ENCODE peak calls at places on chromosomes 12 and 14, in seven cellular contexts. One of them, this sample, is unnamed.

GRCh38 chr12:77723308-77723707 is 107.4 kb upstream of the NAV3 start:
- DNase-seq in caudate nucleus: no peak
- DNase-seq in foreskin fibroblast: no peak
- DNase-seq in KBM-7: no peak
- DNase-seq in stimulated activated CD4-positive, alpha-beta T cell treated with anti-CD3 and anti-CD28 coated beads, Interleukin-2, amount 100 ng/mL, for 24 hours: no peak
- DNase-seq in fibroblast of the aortic adventitia: no peak
- DNase-seq in anterior cingulate cortex: no peak
- DNase-seq in this sample: no peak

GRCh38 chr12:113002155-113002554 is 23.8 kb downstream of the OAS2 start:
- DNase-seq in caudate nucleus: no peak
- DNase-seq in foreskin fibroblast: no peak
- DNase-seq in KBM-7: no peak
- DNase-seq in stimulated activated CD4-positive, alpha-beta T cell treated with anti-CD3 and anti-CD28 coated beads, Interleukin-2, amount 100 ng/mL, for 24 hours: no peak
- DNase-seq in fibroblast of the aortic adventitia: no peak
- DNase-seq in anterior cingulate cortex: no peak
- DNase-seq in this sample: no peak

GRCh38 chr12:7837366-7837765 is 35.3 kb downstream of the SLC2A14 start:
- DNase-seq in caudate nucleus: no peak
- DNase-seq in foreskin fibroblast: no peak
- DNase-seq in KBM-7: no peak
- DNase-seq in stimulated activated CD4-positive, alpha-beta T cell treated with anti-CD3 and anti-CD28 coated beads, Interleukin-2, amount 100 ng/mL, for 24 hours: no peak
- DNase-seq in fibroblast of the aortic adventitia: no peak
- DNase-seq in anterior cingulate cortex: no peak
- DNase-seq in this sample: no peak

GRCh38 chr14:67784244-67784823 is 32.1 kb downstream of the ZFYVE26 start:
- DNase-seq in caudate nucleus: no peak
- DNase-seq in foreskin fibroblast: no peak
- DNase-seq in KBM-7: no peak
- DNase-seq in stimulated activated CD4-positive, alpha-beta T cell treated with anti-CD3 and anti-CD28 coated beads, Interleukin-2, amount 100 ng/mL, for 24 hours: no peak
- DNase-seq in fibroblast of the aortic adventitia: no peak
- DNase-seq in anterior cingulate cortex: no peak
- DNase-seq in this sample: no peak

GRCh38 chr12:98645572-98646067 is 530 bp downstream of the APAF1 start:
- DNase-seq in caudate nucleus: no peak
- DNase-seq in foreskin fibroblast: no peak
- DNase-seq in KBM-7: peak; percentile 66
- DNase-seq in stimulated activated CD4-positive, alpha-beta T cell treated with anti-CD3 and anti-CD28 coated beads, Interleukin-2, amount 100 ng/mL, for 24 hours: peak; percentile 21
- DNase-seq in fibroblast of the aortic adventitia: peak; percentile 16
- DNase-seq in anterior cingulate cortex: peak; percentile 35
- DNase-seq in this sample: no peak

GRCh38 chr14:77043984-77044485 is 15.5 kb upstream of the IRF2BPL start:
- DNase-seq in caudate nucleus: no peak
- DNase-seq in foreskin fibroblast: no peak
- DNase-seq in KBM-7: no peak
- DNase-seq in stimulated activated CD4-positive, alpha-beta T cell treated with anti-CD3 and anti-CD28 coated beads, Interleukin-2, amount 100 ng/mL, for 24 hours: no peak
- DNase-seq in fibroblast of the aortic adventitia: no peak
- DNase-seq in anterior cingulate cortex: no peak
- DNase-seq in this sample: no peak

GRCh38 chr14:60311417-60311816 is 62.4 kb downstream of the PPM1A start:
- DNase-seq in caudate nucleus: no peak
- DNase-seq in foreskin fibroblast: peak; percentile 53
- DNase-seq in KBM-7: no peak
- DNase-seq in stimulated activated CD4-positive, alpha-beta T cell treated with anti-CD3 and anti-CD28 coated beads, Interleukin-2, amount 100 ng/mL, for 24 hours: no peak
- DNase-seq in fibroblast of the aortic adventitia: peak; percentile 64
- DNase-seq in anterior cingulate cortex: no peak
- DNase-seq in this sample: no peak

GRCh38 chr12:22284871-22285270 is 49.6 kb downstream of the ST8SIA1 start:
- DNase-seq in caudate nucleus: no peak
- DNase-seq in foreskin fibroblast: no peak
- DNase-seq in KBM-7: no peak
- DNase-seq in stimulated activated CD4-positive, alpha-beta T cell treated with anti-CD3 and anti-CD28 coated beads, Interleukin-2, amount 100 ng/mL, for 24 hours: no peak
- DNase-seq in fibroblast of the aortic adventitia: peak; percentile 55
- DNase-seq in anterior cingulate cortex: no peak
- DNase-seq in this sample: no peak

GRCh38 chr12:79830425-79830824 is 104.5 kb downstream of the PPP1R12A start:
- DNase-seq in caudate nucleus: no peak
- DNase-seq in foreskin fibroblast: no peak
- DNase-seq in KBM-7: no peak
- DNase-seq in stimulated activated CD4-positive, alpha-beta T cell treated with anti-CD3 and anti-CD28 coated beads, Interleukin-2, amount 100 ng/mL, for 24 hours: no peak
- DNase-seq in fibroblast of the aortic adventitia: no peak
- DNase-seq in anterior cingulate cortex: no peak
- DNase-seq in this sample: no peak

GRCh38 chr14:33796356-33796755 is 154.5 kb downstream of the EGLN3 start:
- DNase-seq in caudate nucleus: no peak
- DNase-seq in foreskin fibroblast: no peak
- DNase-seq in KBM-7: no peak
- DNase-seq in stimulated activated CD4-positive, alpha-beta T cell treated with anti-CD3 and anti-CD28 coated beads, Interleukin-2, amount 100 ng/mL, for 24 hours: no peak
- DNase-seq in fibroblast of the aortic adventitia: peak; percentile 76
- DNase-seq in anterior cingulate cortex: no peak
- DNase-seq in this sample: no peak

GRCh38 chr14:36852853-36853634 is 191.4 kb downstream of the PAX9 start:
- DNase-seq in caudate nucleus: no peak
- DNase-seq in foreskin fibroblast: no peak
- DNase-seq in KBM-7: no peak
- DNase-seq in stimulated activated CD4-positive, alpha-beta T cell treated with anti-CD3 and anti-CD28 coated beads, Interleukin-2, amount 100 ng/mL, for 24 hours: no peak
- DNase-seq in fibroblast of the aortic adventitia: peak; percentile 53
- DNase-seq in anterior cingulate cortex: no peak
- DNase-seq in this sample: no peak

GRCh38 chr12:117874842-117875434 is 93.9 kb downstream of the KSR2 start:
- DNase-seq in caudate nucleus: peak; percentile 51
- DNase-seq in foreskin fibroblast: peak; percentile 37
- DNase-seq in KBM-7: peak; percentile 82
- DNase-seq in stimulated activated CD4-positive, alpha-beta T cell treated with anti-CD3 and anti-CD28 coated beads, Interleukin-2, amount 100 ng/mL, for 24 hours: peak; percentile 78
- DNase-seq in fibroblast of the aortic adventitia: peak; percentile 65
- DNase-seq in anterior cingulate cortex: peak; percentile 82
- DNase-seq in this sample: peak; percentile 93

GRCh38 chr14:51554339-51554920 is 97.3 kb upstream of the FRMD6 start:
- DNase-seq in caudate nucleus: no peak
- DNase-seq in foreskin fibroblast: peak; percentile 91
- DNase-seq in KBM-7: no peak
- DNase-seq in stimulated activated CD4-positive, alpha-beta T cell treated with anti-CD3 and anti-CD28 coated beads, Interleukin-2, amount 100 ng/mL, for 24 hours: no peak
- DNase-seq in fibroblast of the aortic adventitia: peak; percentile 80
- DNase-seq in anterior cingulate cortex: no peak
- DNase-seq in this sample: no peak

GRCh38 chr12:108305520-108305919 is 33.6 kb downstream of the CMKLR1 start:
- DNase-seq in caudate nucleus: peak; percentile 24
- DNase-seq in foreskin fibroblast: peak; percentile 78
- DNase-seq in KBM-7: peak; percentile 55
- DNase-seq in stimulated activated CD4-positive, alpha-beta T cell treated with anti-CD3 and anti-CD28 coated beads, Interleukin-2, amount 100 ng/mL, for 24 hours: peak; percentile 20
- DNase-seq in fibroblast of the aortic adventitia: peak; percentile 71
- DNase-seq in anterior cingulate cortex: peak; percentile 71
- DNase-seq in this sample: peak; percentile 41

This sample was measured in posterior cingulate gyrus.